ENCODE peak calls at places on chromosomes 2 and 18, in seven cellular contexts. D, B, M, K, U, F and X are unnamed samples.

GRCh38 chr2:33366473-33366872 is 110.0 kb upstream of the RASGRP3 start:
- DNase-seq in U (no peak), M (peak), K (no peak), F (no peak), D (peak), B (no peak), X (peak)

GRCh38 chr2:118644190-118644589 is 203.3 kb downstream of the EN1 start:
- DNase-seq in U (no peak), B (no peak), M (no peak), F (no peak), K (no peak), D (no peak), X (no peak)

GRCh38 chr2:70574618-70575017 is 21.0 kb upstream of the TGFA start:
- DNase-seq in U (no peak), D (no peak), K (no peak), M (no peak), B (no peak), F (no peak), X (no peak)

GRCh38 chr2:167191588-167191987 is 303.3 kb downstream of the XIRP2 start:
- DNase-seq in M (peak), U (no peak), B (no peak), F (no peak), K (no peak), D (no peak), X (no peak)

GRCh38 chr18:25229080-25229479 is 122.9 kb downstream of the ZNF521 start:
- DNase-seq in U (peak), B (peak), K (peak), D (peak), F (no peak), M (peak), X (no peak)

GRCh38 chr2:109128466-109129355 is at the start of gene SH3RF3:
- DNase-seq in M (peak), K (peak), B (peak), D (no peak), F (no peak), U (peak), X (no peak)

GRCh38 chr2:37418956-37419355 is 74.5 kb downstream of the QPCT start:
- DNase-seq in D (no peak), M (peak), F (no peak), B (no peak), K (no peak), U (no peak), X (no peak)

GRCh38 chr2:177763532-177764265 is 308.9 kb downstream of the PDE11A start:
- DNase-seq in D (peak), F (peak), U (peak), M (peak), K (peak), B (peak), X (no peak)

GRCh38 chr2:84901593-84902120 is 3.8 kb upstream of the TMSB10 start:
- DNase-seq in B (no peak), M (peak), F (no peak), D (no peak), K (no peak), U (peak), X (no peak)

GRCh38 chr2:106516436-106516835 is 29.3 kb downstream of the CD8B2 start:
- DNase-seq in M (no peak), F (no peak), B (no peak), D (no peak), K (no peak), U (no peak), X (no peak)